ENCODE peak calls at places on chromosome 12, in six cellular contexts. One of them, this sample, is unnamed.

GRCh38 chr12:66107451-66107915 is 23.1 kb downstream of the LLPH start:
- DNase-seq in mesenchymal stem cell: peak; percentile 92
- DNase-seq in H9: peak; percentile 74
- DNase-seq in IMR-90: peak; percentile 94
- DNase-seq in H1: peak; percentile 33
- DNase-seq in neuronal stem cell: peak; percentile 92
- DNase-seq in this sample: peak; percentile 87

GRCh38 chr12:58503731-58504520 is 416.4 kb downstream of the LRIG3 start:
- DNase-seq in IMR-90: peak; percentile 53
- DNase-seq in neuronal stem cell: no peak
- DNase-seq in H1: no peak
- DNase-seq in mesenchymal stem cell: peak; percentile 82
- DNase-seq in H9: no peak
- DNase-seq in this sample: no peak

GRCh38 chr12:65798903-65799302 is 25.4 kb upstream of the HMGA2 start:
- DNase-seq in IMR-90: no peak
- DNase-seq in mesenchymal stem cell: no peak
- DNase-seq in H1: no peak
- DNase-seq in H9: peak; percentile 63
- DNase-seq in neuronal stem cell: no peak
- DNase-seq in this sample: no peak

GRCh38 chr12:95326855-95327254 is 109.2 kb downstream of the VEZT start:
- DNase-seq in mesenchymal stem cell: no peak
- DNase-seq in H1: no peak
- DNase-seq in neuronal stem cell: no peak
- DNase-seq in IMR-90: no peak
- DNase-seq in H9: no peak
- DNase-seq in this sample: no peak

GRCh38 chr12:106174876-106175275 is 36.1 kb upstream of the NUAK1 start:
- DNase-seq in IMR-90: peak; percentile 23
- DNase-seq in neuronal stem cell: no peak
- DNase-seq in mesenchymal stem cell: no peak
- DNase-seq in H9: no peak
- DNase-seq in H1: no peak
- DNase-seq in this sample: no peak

GRCh38 chr12:66087365-66087943 is 43.1 kb downstream of the LLPH start:
- DNase-seq in IMR-90: peak; percentile 88
- DNase-seq in H1: peak; percentile 23
- DNase-seq in mesenchymal stem cell: peak; percentile 76
- DNase-seq in H9: peak; percentile 60
- DNase-seq in neuronal stem cell: peak; percentile 46
- DNase-seq in this sample: peak; percentile 64

GRCh38 chr12:107844312-107844921 is 69.9 kb downstream of the ASCL4 start:
- DNase-seq in H9: peak; percentile 80
- DNase-seq in H1: no peak
- DNase-seq in IMR-90: no peak
- DNase-seq in mesenchymal stem cell: no peak
- DNase-seq in neuronal stem cell: peak; percentile 33
- DNase-seq in this sample: no peak

GRCh38 chr12:67355428-67356385 is 86.5 kb downstream of the CAND1 start:
- DNase-seq in mesenchymal stem cell: peak; percentile 71
- DNase-seq in H1: peak; percentile 17
- DNase-seq in IMR-90: peak; percentile 69
- DNase-seq in neuronal stem cell: peak; percentile 51
- DNase-seq in H9: no peak
- DNase-seq in this sample: peak; percentile 82

GRCh38 chr12:45762185-45763110 is 32.9 kb downstream of the ARID2 start:
- DNase-seq in mesenchymal stem cell: peak; percentile 78
- DNase-seq in neuronal stem cell: no peak
- DNase-seq in H9: no peak
- DNase-seq in IMR-90: peak; percentile 78
- DNase-seq in H1: no peak
- DNase-seq in this sample: peak; percentile 64

GRCh38 chr12:54357802-54358619 is 6.3 kb downstream of the GPR84 start:
- DNase-seq in neuronal stem cell: no peak
- DNase-seq in mesenchymal stem cell: peak; percentile 75
- DNase-seq in H1: no peak
- DNase-seq in H9: peak; percentile 78
- DNase-seq in IMR-90: no peak
- DNase-seq in this sample: no peak

GRCh38 chr12:68971404-68971803 is 38.4 kb upstream of the CPM start:
- DNase-seq in neuronal stem cell: no peak
- DNase-seq in mesenchymal stem cell: peak; percentile 55
- DNase-seq in H9: no peak
- DNase-seq in H1: no peak
- DNase-seq in IMR-90: peak; percentile 82
- DNase-seq in this sample: peak; percentile 39

GRCh38 chr12:46470039-46470627 is 97.6 kb upstream of the SLC38A2 start:
- DNase-seq in neuronal stem cell: no peak
- DNase-seq in mesenchymal stem cell: no peak
- DNase-seq in IMR-90: no peak
- DNase-seq in H9: no peak
- DNase-seq in H1: no peak
- DNase-seq in this sample: peak; percentile 27

GRCh38 chr12:68158427-68158826 is 1.1 kb downstream of the IFNG start:
- DNase-seq in neuronal stem cell: no peak
- DNase-seq in H1: no peak
- DNase-seq in H9: no peak
- DNase-seq in IMR-90: no peak
- DNase-seq in mesenchymal stem cell: peak; percentile 8
- DNase-seq in this sample: peak; percentile 21

DNA sequence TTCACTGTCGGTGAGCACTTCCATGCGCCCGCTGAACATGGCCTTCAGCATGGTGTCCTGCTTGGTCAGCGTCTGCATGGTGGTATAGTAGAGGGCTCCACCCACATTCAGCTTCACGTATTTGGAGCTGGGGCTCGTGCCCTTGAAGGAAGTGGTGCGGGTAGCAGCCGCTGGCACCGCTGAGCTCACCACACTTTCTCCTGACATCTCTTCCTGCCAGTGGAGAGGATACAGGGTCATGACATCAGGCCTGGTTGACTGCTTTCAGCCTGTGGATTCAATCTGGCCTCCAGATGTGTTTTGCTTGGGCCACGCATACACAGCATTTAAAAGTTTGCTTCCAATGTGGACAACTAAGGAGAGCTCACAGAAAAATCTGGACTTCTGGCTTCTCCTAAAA is 7.6 kb downstream of the KCTD10 start:
- DNase-seq in neuronal stem cell: no peak
- DNase-seq in H9: no peak
- DNase-seq in mesenchymal stem cell: no peak
- DNase-seq in H1: no peak
- DNase-seq in IMR-90: peak; percentile 46
- DNase-seq in this sample: no peak
- H3K79me1 ChIP-seq in neuronal stem cell: peaks cover 8% of the 10 kb centered on the region
- H3K79me1 ChIP-seq in H9: peaks cover 9% of the 10 kb centered on the region
- H3K79me1 ChIP-seq in mesenchymal stem cell: no peaks in the 10 kb centered on the region
- H3K79me1 ChIP-seq in H1: peaks cover 29% of the 10 kb centered on the region
- H3K79me1 ChIP-seq in IMR-90: peaks cover 88% of the 10 kb centered on the region
- H3K79me1 ChIP-seq in this sample: peaks cover 13% of the 10 kb centered on the region

GRCh38 chr12:93743229-93743998 is 66.2 kb downstream of the CRADD start:
- DNase-seq in neuronal stem cell: no peak
- DNase-seq in mesenchymal stem cell: no peak
- DNase-seq in H9: no peak
- DNase-seq in H1: no peak
- DNase-seq in IMR-90: no peak
- DNase-seq in this sample: no peak

GRCh38 chr12:93740721-93741120 is 63.5 kb downstream of the CRADD start:
- DNase-seq in mesenchymal stem cell: peak; percentile 31
- DNase-seq in neuronal stem cell: no peak
- DNase-seq in IMR-90: peak; percentile 6
- DNase-seq in H9: no peak
- DNase-seq in H1: no peak
- DNase-seq in this sample: no peak

GRCh38 chr12:93743999-93744689 is 67.0 kb downstream of the CRADD start:
- DNase-seq in H9: no peak
- DNase-seq in IMR-90: no peak
- DNase-seq in mesenchymal stem cell: no peak
- DNase-seq in neuronal stem cell: no peak
- DNase-seq in H1: no peak
- DNase-seq in this sample: no peak

GRCh38 chr12:93742086-93742934 is 65.1 kb downstream of the CRADD start:
- DNase-seq in H1: peak; percentile 13
- DNase-seq in IMR-90: peak; percentile 60
- DNase-seq in mesenchymal stem cell: peak; percentile 69
- DNase-seq in H9: peak; percentile 59
- DNase-seq in neuronal stem cell: peak; percentile 36
- DNase-seq in this sample: peak; percentile 77

GRCh38 chr12:93741741-93742085 is 64.5 kb downstream of the CRADD start:
- DNase-seq in mesenchymal stem cell: no peak
- DNase-seq in IMR-90: no peak
- DNase-seq in H1: peak; percentile 73
- DNase-seq in neuronal stem cell: peak; percentile 30
- DNase-seq in H9: peak; percentile 88
- DNase-seq in this sample: no peak
- H2AFZ ChIP-seq in mesenchymal stem cell: peak overlapping the region; percentile 27
- H2AFZ ChIP-seq in IMR-90: peak overlapping the region; percentile 95
- H2AFZ ChIP-seq in H1: no peak overlapping the region
- H2AFZ ChIP-seq in neuronal stem cell: peak overlapping the region; percentile 87
- H2AFZ ChIP-seq in H9: no peak overlapping the region
- H2AFZ ChIP-seq in this sample: peak overlapping the region; percentile 17

DNA sequence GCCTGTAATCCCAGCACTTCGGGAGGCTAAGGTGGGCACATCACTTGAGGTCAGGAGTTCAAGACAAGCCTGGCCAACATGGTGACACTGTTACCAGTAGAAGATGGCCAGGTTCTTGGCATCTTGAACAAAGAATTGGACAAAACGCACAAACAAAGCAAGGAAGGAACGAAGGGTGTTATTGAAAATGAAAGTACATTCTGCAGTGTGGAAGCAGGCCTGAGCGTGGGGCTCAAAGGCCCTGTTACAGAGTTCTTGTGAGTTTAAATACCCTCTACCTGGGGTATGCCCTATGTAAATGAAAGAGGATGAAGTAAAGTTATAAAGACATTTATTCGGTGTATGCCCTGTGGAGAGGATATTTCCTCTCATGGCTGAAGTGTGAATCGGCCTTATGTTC is 20.8 kb upstream of the CDK17 start:
- DNase-seq in neuronal stem cell: no peak
- DNase-seq in H1: no peak
- DNase-seq in H9: no peak
- DNase-seq in mesenchymal stem cell: no peak
- DNase-seq in IMR-90: no peak
- DNase-seq in this sample: no peak
- H3K4me2 ChIP-seq in neuronal stem cell: no peak overlapping the region
- H3K4me2 ChIP-seq in H1: no peak overlapping the region
- H3K4me2 ChIP-seq in H9: no peak overlapping the region
- H3K4me2 ChIP-seq in mesenchymal stem cell: no peak overlapping the region
- H3K4me2 ChIP-seq in IMR-90: peak overlapping the region; percentile 44
- H3K4me2 ChIP-seq in this sample: no peak overlapping the region

DNA sequence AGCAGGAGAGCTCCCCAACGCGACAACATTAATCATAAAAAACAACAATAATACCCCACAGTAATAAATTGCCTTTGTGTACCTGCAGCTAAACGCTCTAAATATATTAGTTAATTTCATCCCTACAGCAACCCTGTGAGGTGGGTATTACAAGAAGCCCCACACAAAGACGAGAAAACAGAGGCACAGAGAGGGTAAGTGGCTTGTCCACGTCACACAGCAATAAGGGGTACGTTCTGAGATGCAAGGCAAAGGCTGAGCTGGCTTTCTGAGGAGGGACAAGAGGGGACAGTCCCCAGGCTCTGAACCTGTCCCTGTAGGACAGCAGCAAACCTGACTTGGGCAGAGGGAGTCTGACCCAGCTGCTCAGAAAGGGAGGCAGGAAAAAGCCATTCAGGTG is 78.2 kb downstream of the NCOR2 start:
- DNase-seq in H9: no peak
- DNase-seq in IMR-90: no peak
- DNase-seq in mesenchymal stem cell: no peak
- DNase-seq in neuronal stem cell: no peak
- DNase-seq in H1: no peak
- DNase-seq in this sample: no peak
- H3K79me1 ChIP-seq in H9: peaks cover 9% of the 10 kb centered on the region
- H3K79me1 ChIP-seq in IMR-90: peaks cover 89% of the 10 kb centered on the region
- H3K79me1 ChIP-seq in mesenchymal stem cell: peaks cover 45% of the 10 kb centered on the region
- H3K79me1 ChIP-seq in neuronal stem cell: peaks cover 26% of the 10 kb centered on the region
- H3K79me1 ChIP-seq in H1: peaks cover 18% of the 10 kb centered on the region
- H3K79me1 ChIP-seq in this sample: no peaks in the 10 kb centered on the region

GRCh38 chr12:13027032-13027431 is 17.1 kb upstream of the FAM234B start:
- DNase-seq in H9: no peak
- DNase-seq in IMR-90: no peak
- DNase-seq in neuronal stem cell: no peak
- DNase-seq in mesenchymal stem cell: no peak
- DNase-seq in H1: no peak
- DNase-seq in this sample: no peak
- H2AFZ ChIP-seq in H9: no peak overlapping the region
- H2AFZ ChIP-seq in IMR-90: no peak overlapping the region
- H2AFZ ChIP-seq in neuronal stem cell: no peak overlapping the region
- H2AFZ ChIP-seq in mesenchymal stem cell: no peak overlapping the region
- H2AFZ ChIP-seq in H1: no peak overlapping the region
- H2AFZ ChIP-seq in this sample: no peak overlapping the region